ENCODE peak calls at places on chromosomes 4 and X, in nine cellular contexts. One of them, this sample, is unnamed.

GRCh38 chr4:8040607-8041006 is 100.9 kb upstream of the AFAP1 start:
- DNase-seq in suprapubic skin: no peak
- DNase-seq in psoas muscle: no peak
- DNase-seq in heart right ventricle: no peak
- DNase-seq in CD8-positive, alpha-beta T cell: no peak
- DNase-seq in transverse colon: no peak
- DNase-seq in left ventricle myocardium inferior: no peak
- DNase-seq in GM23248: no peak
- DNase-seq in ascending aorta: no peak
- DNase-seq in this sample: peak

GRCh38 chr4:20698382-20698781 is 1.9 kb upstream of the PACRGL start:
- DNase-seq in GM23248: peak
- DNase-seq in psoas muscle: no peak
- DNase-seq in ascending aorta: no peak
- DNase-seq in transverse colon: no peak
- DNase-seq in suprapubic skin: no peak
- DNase-seq in CD8-positive, alpha-beta T cell: no peak
- DNase-seq in left ventricle myocardium inferior: no peak
- DNase-seq in heart right ventricle: no peak
- DNase-seq in this sample: no peak

GRCh38 chr4:118280501-118281218 is 72.1 kb downstream of the PRSS12 start:
- DNase-seq in CD8-positive, alpha-beta T cell: no peak
- DNase-seq in ascending aorta: no peak
- DNase-seq in heart right ventricle: no peak
- DNase-seq in suprapubic skin: no peak
- DNase-seq in left ventricle myocardium inferior: no peak
- DNase-seq in GM23248: peak
- DNase-seq in transverse colon: peak
- DNase-seq in psoas muscle: no peak
- DNase-seq in this sample: peak

GRCh38 chrX:17553451-17553850 is 178.5 kb downstream of the NHS start:
- DNase-seq in left ventricle myocardium inferior: no peak
- DNase-seq in ascending aorta: peak
- DNase-seq in CD8-positive, alpha-beta T cell: no peak
- DNase-seq in GM23248: peak
- DNase-seq in psoas muscle: no peak
- DNase-seq in transverse colon: peak
- DNase-seq in heart right ventricle: no peak
- DNase-seq in suprapubic skin: no peak
- DNase-seq in this sample: no peak

GRCh38 chr4:14596904-14597303 is 405.4 kb upstream of the CPEB2 start:
- DNase-seq in transverse colon: no peak
- DNase-seq in suprapubic skin: no peak
- DNase-seq in ascending aorta: no peak
- DNase-seq in psoas muscle: no peak
- DNase-seq in left ventricle myocardium inferior: no peak
- DNase-seq in GM23248: no peak
- DNase-seq in CD8-positive, alpha-beta T cell: no peak
- DNase-seq in heart right ventricle: no peak
- DNase-seq in this sample: no peak

GRCh38 chrX:108169768-108170167 is 78.2 kb downstream of the ATG4A start:
- DNase-seq in heart right ventricle: no peak
- DNase-seq in transverse colon: no peak
- DNase-seq in left ventricle myocardium inferior: no peak
- DNase-seq in GM23248: no peak
- DNase-seq in suprapubic skin: no peak
- DNase-seq in psoas muscle: no peak
- DNase-seq in CD8-positive, alpha-beta T cell: no peak
- DNase-seq in ascending aorta: no peak
- DNase-seq in this sample: no peak

GRCh38 chr4:2079926-2080325 is 20.8 kb downstream of the NAT8L start:
- DNase-seq in ascending aorta: no peak
- DNase-seq in heart right ventricle: no peak
- DNase-seq in left ventricle myocardium inferior: no peak
- DNase-seq in CD8-positive, alpha-beta T cell: no peak
- DNase-seq in GM23248: no peak
- DNase-seq in suprapubic skin: peak
- DNase-seq in psoas muscle: no peak
- DNase-seq in transverse colon: peak
- DNase-seq in this sample: no peak

GRCh38 chrX:1481636-1482529 is 29.2 kb upstream of the ASMTL start:
- DNase-seq in GM23248: peak
- DNase-seq in CD8-positive, alpha-beta T cell: peak
- DNase-seq in psoas muscle: peak
- DNase-seq in suprapubic skin: peak
- DNase-seq in transverse colon: peak
- DNase-seq in ascending aorta: peak
- DNase-seq in left ventricle myocardium inferior: peak
- DNase-seq in heart right ventricle: peak
- DNase-seq in this sample: no peak

GRCh38 chr4:123578276-123579014 is 181.8 kb downstream of the SPRY1 start:
- DNase-seq in psoas muscle: no peak
- DNase-seq in transverse colon: no peak
- DNase-seq in left ventricle myocardium inferior: no peak
- DNase-seq in CD8-positive, alpha-beta T cell: no peak
- DNase-seq in ascending aorta: no peak
- DNase-seq in suprapubic skin: no peak
- DNase-seq in GM23248: no peak
- DNase-seq in heart right ventricle: no peak
- DNase-seq in this sample: no peak

GRCh38 chrX:136975642-136976518 is 57.9 kb downstream of the GPR101 start:
- DNase-seq in GM23248: no peak
- DNase-seq in ascending aorta: no peak
- DNase-seq in psoas muscle: no peak
- DNase-seq in left ventricle myocardium inferior: no peak
- DNase-seq in suprapubic skin: no peak
- DNase-seq in transverse colon: no peak
- DNase-seq in heart right ventricle: no peak
- DNase-seq in CD8-positive, alpha-beta T cell: no peak
- DNase-seq in this sample: no peak

DNA sequence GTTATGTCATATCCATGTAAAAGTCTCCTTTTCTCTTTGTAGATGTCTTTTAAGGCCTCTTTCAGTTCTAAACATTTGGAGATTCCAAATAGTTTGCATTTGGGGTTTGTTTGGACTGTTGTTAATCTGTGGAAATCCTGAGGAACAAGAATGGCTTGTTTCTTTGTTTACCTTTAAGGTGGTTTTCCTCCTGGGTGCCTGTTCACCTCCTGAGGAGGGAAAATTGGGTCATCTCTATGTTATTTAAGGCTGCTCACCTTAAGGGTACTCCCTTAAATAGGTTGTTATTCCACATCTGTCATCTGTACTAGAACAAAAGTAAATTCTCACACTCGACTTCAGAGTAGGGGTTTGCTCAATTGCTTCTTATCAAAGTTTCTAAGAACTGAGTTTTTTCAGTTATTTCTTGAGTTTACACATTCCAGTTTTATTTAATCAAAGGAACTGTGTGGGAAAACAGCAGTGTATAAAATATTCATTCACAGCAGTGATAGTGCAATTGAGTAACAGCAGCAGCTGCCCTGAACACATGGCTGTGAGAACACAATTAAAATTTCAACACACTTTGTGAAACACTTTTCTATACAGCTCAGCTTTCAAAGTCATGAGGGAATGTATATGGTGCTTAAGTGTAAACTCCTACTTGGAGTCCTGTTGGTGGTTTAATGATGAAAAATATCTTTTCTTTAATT is 238.5 kb upstream of the PGRMC2 start:
- DNase-seq in heart right ventricle: no peak
- DNase-seq in psoas muscle: no peak
- DNase-seq in CD8-positive, alpha-beta T cell: no peak
- DNase-seq in ascending aorta: no peak
- DNase-seq in transverse colon: no peak
- DNase-seq in GM23248: peak
- DNase-seq in left ventricle myocardium inferior: no peak
- DNase-seq in suprapubic skin: no peak
- DNase-seq in this sample: no peak
- H3K27ac ChIP-seq in heart right ventricle: peak
- H3K27ac ChIP-seq in psoas muscle: no peak
- H3K27ac ChIP-seq in CD8-positive, alpha-beta T cell: no peak
- H3K27ac ChIP-seq in ascending aorta: peak
- H3K27ac ChIP-seq in transverse colon: peak
- H3K27ac ChIP-seq in GM23248: peak
- H3K27ac ChIP-seq in left ventricle myocardium inferior: peak
- H3K27ac ChIP-seq in suprapubic skin: peak
- H3K27ac ChIP-seq in this sample: peak

GRCh38 chr4:184453402-184454160 is 20.8 kb downstream of the IRF2 start:
- DNase-seq in suprapubic skin: no peak
- DNase-seq in GM23248: peak
- DNase-seq in transverse colon: peak
- DNase-seq in heart right ventricle: no peak
- DNase-seq in left ventricle myocardium inferior: no peak
- DNase-seq in CD8-positive, alpha-beta T cell: no peak
- DNase-seq in psoas muscle: no peak
- DNase-seq in ascending aorta: no peak
- DNase-seq in this sample: no peak
- H3K4me3 ChIP-seq in suprapubic skin: no peak
- H3K4me3 ChIP-seq in GM23248: peak
- H3K4me3 ChIP-seq in transverse colon: no peak
- H3K4me3 ChIP-seq in heart right ventricle: no peak
- H3K4me3 ChIP-seq in left ventricle myocardium inferior: no peak
- H3K4me3 ChIP-seq in CD8-positive, alpha-beta T cell: no peak
- H3K4me3 ChIP-seq in psoas muscle: peak
- H3K4me3 ChIP-seq in ascending aorta: no peak
- H3K4me3 ChIP-seq in this sample: no peak

GRCh38 chrX:48468693-48469691 is 1.1 kb downstream of the SLC38A5 start:
- DNase-seq in suprapubic skin: no peak
- DNase-seq in psoas muscle: no peak
- DNase-seq in CD8-positive, alpha-beta T cell: peak
- DNase-seq in heart right ventricle: no peak
- DNase-seq in transverse colon: peak
- DNase-seq in left ventricle myocardium inferior: no peak
- DNase-seq in GM23248: no peak
- DNase-seq in ascending aorta: no peak
- DNase-seq in this sample: no peak

GRCh38 chrX:48466696-48467095 is 3.4 kb downstream of the SLC38A5 start:
- DNase-seq in CD8-positive, alpha-beta T cell: no peak
- DNase-seq in GM23248: no peak
- DNase-seq in ascending aorta: no peak
- DNase-seq in heart right ventricle: no peak
- DNase-seq in transverse colon: no peak
- DNase-seq in psoas muscle: no peak
- DNase-seq in suprapubic skin: no peak
- DNase-seq in left ventricle myocardium inferior: no peak
- DNase-seq in this sample: no peak

GRCh38 chrX:48467331-48467761 is 2.7 kb downstream of the SLC38A5 start:
- DNase-seq in suprapubic skin: no peak
- DNase-seq in heart right ventricle: no peak
- DNase-seq in left ventricle myocardium inferior: no peak
- DNase-seq in psoas muscle: no peak
- DNase-seq in transverse colon: no peak
- DNase-seq in GM23248: peak
- DNase-seq in ascending aorta: no peak
- DNase-seq in CD8-positive, alpha-beta T cell: no peak
- DNase-seq in this sample: no peak

GRCh38 chrX:48470110-48470832 is at the start of gene SLC38A5:
- DNase-seq in suprapubic skin: no peak
- DNase-seq in heart right ventricle: no peak
- DNase-seq in transverse colon: peak
- DNase-seq in CD8-positive, alpha-beta T cell: no peak
- DNase-seq in ascending aorta: no peak
- DNase-seq in psoas muscle: no peak
- DNase-seq in left ventricle myocardium inferior: no peak
- DNase-seq in GM23248: no peak
- DNase-seq in this sample: no peak

GRCh38 chrX:48468247-48468671 is 1.8 kb downstream of the SLC38A5 start:
- DNase-seq in CD8-positive, alpha-beta T cell: no peak
- DNase-seq in heart right ventricle: no peak
- DNase-seq in left ventricle myocardium inferior: no peak
- DNase-seq in psoas muscle: no peak
- DNase-seq in GM23248: peak
- DNase-seq in transverse colon: peak
- DNase-seq in suprapubic skin: no peak
- DNase-seq in ascending aorta: no peak
- DNase-seq in this sample: no peak
- H3K27ac ChIP-seq in CD8-positive, alpha-beta T cell: no peak
- H3K27ac ChIP-seq in heart right ventricle: no peak
- H3K27ac ChIP-seq in left ventricle myocardium inferior: no peak
- H3K27ac ChIP-seq in psoas muscle: no peak
- H3K27ac ChIP-seq in GM23248: peak
- H3K27ac ChIP-seq in transverse colon: peak
- H3K27ac ChIP-seq in suprapubic skin: no peak
- H3K27ac ChIP-seq in ascending aorta: no peak
- H3K27ac ChIP-seq in this sample: no peak

GRCh38 chrX:120016068-120016441 is 61.4 kb downstream of the RHOXF2B start:
- DNase-seq in CD8-positive, alpha-beta T cell: no peak
- DNase-seq in ascending aorta: no peak
- DNase-seq in psoas muscle: no peak
- DNase-seq in left ventricle myocardium inferior: no peak
- DNase-seq in transverse colon: no peak
- DNase-seq in heart right ventricle: no peak
- DNase-seq in GM23248: no peak
- DNase-seq in suprapubic skin: no peak
- DNase-seq in this sample: no peak

GRCh38 chrX:120015145-120016067 is 62.1 kb downstream of the RHOXF2B start:
- DNase-seq in suprapubic skin: no peak
- DNase-seq in CD8-positive, alpha-beta T cell: no peak
- DNase-seq in ascending aorta: no peak
- DNase-seq in transverse colon: no peak
- DNase-seq in psoas muscle: no peak
- DNase-seq in heart right ventricle: no peak
- DNase-seq in GM23248: peak
- DNase-seq in left ventricle myocardium inferior: no peak
- DNase-seq in this sample: no peak

GRCh38 chrX:120020305-120020704 is 57.2 kb downstream of the RHOXF2B start:
- DNase-seq in heart right ventricle: no peak
- DNase-seq in CD8-positive, alpha-beta T cell: no peak
- DNase-seq in GM23248: no peak
- DNase-seq in psoas muscle: no peak
- DNase-seq in suprapubic skin: no peak
- DNase-seq in ascending aorta: no peak
- DNase-seq in transverse colon: no peak
- DNase-seq in left ventricle myocardium inferior: no peak
- DNase-seq in this sample: no peak

DNA sequence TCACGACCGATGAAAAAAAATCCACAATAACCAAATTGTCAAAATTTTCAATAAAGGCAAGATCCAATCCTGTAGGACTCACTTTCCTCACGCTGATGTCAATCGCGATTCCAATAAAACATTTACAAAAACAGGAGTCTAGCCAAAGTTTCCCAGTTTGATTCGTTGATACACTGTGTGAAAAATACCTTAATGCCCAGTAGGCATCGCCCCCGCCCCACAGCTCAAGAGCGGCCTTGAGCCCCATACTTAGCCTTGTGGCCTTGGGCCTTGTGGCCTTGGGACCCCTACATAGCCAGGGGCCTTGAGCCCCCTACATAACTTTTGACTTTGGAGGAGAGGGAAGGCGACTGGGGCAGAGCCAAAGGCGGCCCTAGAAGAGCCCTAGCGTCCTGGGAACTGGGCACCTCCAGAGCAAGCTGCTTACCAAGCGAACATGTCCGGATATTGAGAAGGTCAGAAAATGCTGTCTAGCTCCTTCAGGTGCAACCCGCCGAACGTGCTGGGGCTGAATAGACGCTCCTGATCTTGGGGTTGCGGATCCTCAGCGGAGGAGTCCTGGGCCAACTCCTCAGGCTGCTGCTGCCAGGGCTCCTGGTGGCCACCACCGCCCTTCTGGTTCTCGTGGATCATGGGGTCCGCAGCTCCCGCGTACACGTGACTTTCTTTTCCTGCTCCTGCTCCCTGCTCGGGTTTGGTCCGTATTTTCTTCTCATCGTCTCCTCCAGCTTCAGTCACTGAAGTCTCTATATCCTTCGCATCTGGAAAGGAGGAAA is 62.9 kb downstream of the RHOXF2B start:
- DNase-seq in suprapubic skin: no peak
- DNase-seq in heart right ventricle: no peak
- DNase-seq in psoas muscle: no peak
- DNase-seq in ascending aorta: no peak
- DNase-seq in CD8-positive, alpha-beta T cell: no peak
- DNase-seq in GM23248: no peak
- DNase-seq in left ventricle myocardium inferior: no peak
- DNase-seq in transverse colon: no peak
- DNase-seq in this sample: no peak
- H3K4me3 ChIP-seq in suprapubic skin: peak
- H3K4me3 ChIP-seq in heart right ventricle: no peak
- H3K4me3 ChIP-seq in psoas muscle: peak
- H3K4me3 ChIP-seq in ascending aorta: peak
- H3K4me3 ChIP-seq in CD8-positive, alpha-beta T cell: no peak
- H3K4me3 ChIP-seq in GM23248: no peak
- H3K4me3 ChIP-seq in left ventricle myocardium inferior: peak
- H3K4me3 ChIP-seq in transverse colon: no peak
- H3K4me3 ChIP-seq in this sample: peak

This sample was measured in left lung.